ENCODE peak calls at places on chromosomes 5 and 9, in five cellular contexts. One of them, this sample, is unnamed. For H3K4me1, the result is how much of the 10 kb centered on the place peaks cover.

GRCh38 chr5:68187268-68188055 is 28.1 kb upstream of the PIK3R1 start:
- DNase-seq in neural progenitor cell: peak
- DNase-seq in GM23338: peak
- DNase-seq in A673: no peak
- DNase-seq in K562: no peak
- DNase-seq in this sample: no peak

GRCh38 chr5:135089912-135090311 is 55.9 kb upstream of the PITX1 start:
- DNase-seq in neural progenitor cell: no peak
- DNase-seq in GM23338: no peak
- DNase-seq in A673: no peak
- DNase-seq in K562: no peak
- DNase-seq in this sample: no peak

GRCh38 chr5:139820130-139820529 is 24.5 kb downstream of the PSD2 start:
- DNase-seq in neural progenitor cell: peak
- DNase-seq in GM23338: peak
- DNase-seq in A673: no peak
- DNase-seq in K562: no peak
- DNase-seq in this sample: no peak

GRCh38 chr5:23001120-23001519 is 148.0 kb upstream of the CDH12 start:
- DNase-seq in neural progenitor cell: no peak
- DNase-seq in GM23338: no peak
- DNase-seq in A673: no peak
- DNase-seq in K562: no peak
- DNase-seq in this sample: no peak

GRCh38 chr9:134554750-134555655 is 86.6 kb upstream of the COL5A1 start:
- DNase-seq in neural progenitor cell: peak
- DNase-seq in GM23338: no peak
- DNase-seq in A673: no peak
- DNase-seq in K562: no peak
- DNase-seq in this sample: no peak

GRCh38 chr9:72254881-72255545 is 105.8 kb downstream of the GDA start:
- DNase-seq in neural progenitor cell: no peak
- DNase-seq in GM23338: no peak
- DNase-seq in A673: peak
- DNase-seq in K562: no peak
- DNase-seq in this sample: no peak

GRCh38 chr5:66958984-66959641 is 237.5 kb downstream of the CD180 start:
- DNase-seq in neural progenitor cell: peak
- DNase-seq in GM23338: peak
- DNase-seq in A673: peak
- DNase-seq in K562: no peak
- DNase-seq in this sample: no peak

GRCh38 chr5:56815657-56816545 is 552 bp downstream of the MAP3K1 start:
- DNase-seq in neural progenitor cell: peak
- DNase-seq in GM23338: peak
- DNase-seq in A673: peak
- DNase-seq in K562: peak
- DNase-seq in this sample: peak

GRCh38 chr9:94643746-94644145 is 4.4 kb upstream of the FBP1 start:
- DNase-seq in neural progenitor cell: no peak
- DNase-seq in GM23338: no peak
- DNase-seq in A673: no peak
- DNase-seq in K562: no peak
- DNase-seq in this sample: no peak

GRCh38 chr9:13731637-13732036 is 452.1 kb upstream of the MPDZ start:
- DNase-seq in neural progenitor cell: no peak
- DNase-seq in GM23338: no peak
- DNase-seq in A673: no peak
- DNase-seq in K562: no peak
- DNase-seq in this sample: no peak

GRCh38 chr5:10222326-10222725 is 27.4 kb downstream of the ATPSCKMT start:
- DNase-seq in neural progenitor cell: no peak
- DNase-seq in GM23338: no peak
- DNase-seq in A673: no peak
- DNase-seq in K562: no peak
- DNase-seq in this sample: no peak

GRCh38 chr9:6215562-6215961 is at the start of gene IL33:
- DNase-seq in neural progenitor cell: no peak
- DNase-seq in GM23338: no peak
- DNase-seq in A673: peak
- DNase-seq in K562: no peak
- DNase-seq in this sample: no peak

GRCh38 chr5:71589903-71590302 is 2.8 kb downstream of the MCCC2 start:
- DNase-seq in neural progenitor cell: no peak
- DNase-seq in GM23338: no peak
- DNase-seq in A673: no peak
- DNase-seq in K562: no peak
- DNase-seq in this sample: no peak

GRCh38 chr9:136769710-136770191 is 5.4 kb upstream of the LCN15 start:
- DNase-seq in neural progenitor cell: peak
- DNase-seq in GM23338: peak
- DNase-seq in A673: peak
- DNase-seq in K562: peak
- DNase-seq in this sample: peak

GRCh38 chr5:79287380-79287779 is 51.4 kb downstream of the JMY start:
- DNase-seq in neural progenitor cell: no peak
- DNase-seq in GM23338: no peak
- DNase-seq in A673: no peak
- DNase-seq in K562: no peak
- DNase-seq in this sample: no peak

GRCh38 chr5:88515881-88516819 is 247.5 kb upstream of the TMEM161B start:
- DNase-seq in neural progenitor cell: no peak
- DNase-seq in GM23338: no peak
- DNase-seq in A673: no peak
- DNase-seq in K562: no peak
- DNase-seq in this sample: no peak

GRCh38 chr5:167381457-167381856 is 910.0 kb upstream of the WWC1 start:
- DNase-seq in neural progenitor cell: no peak
- DNase-seq in GM23338: no peak
- DNase-seq in A673: no peak
- DNase-seq in K562: no peak
- DNase-seq in this sample: no peak

GRCh38 chr5:166517976-166518375 is 1773.5 kb upstream of the WWC1 start:
- DNase-seq in neural progenitor cell: no peak
- DNase-seq in GM23338: no peak
- DNase-seq in A673: no peak
- DNase-seq in K562: no peak
- DNase-seq in this sample: no peak

GRCh38 chr5:180807654-180808414 is 5.2 kb upstream of the MGAT1 start:
- DNase-seq in neural progenitor cell: no peak
- DNase-seq in GM23338: no peak
- DNase-seq in A673: no peak
- DNase-seq in K562: no peak
- DNase-seq in this sample: no peak

GRCh38 chr9:125650271-125650737 is 56.7 kb downstream of the MAPKAP1 start:
- DNase-seq in neural progenitor cell: no peak
- DNase-seq in GM23338: no peak
- DNase-seq in A673: no peak
- DNase-seq in K562: no peak
- DNase-seq in this sample: no peak

GRCh38 chr5:159478950-159479349 is 148.7 kb upstream of the IL12B start:
- DNase-seq in neural progenitor cell: no peak
- DNase-seq in GM23338: no peak
- DNase-seq in A673: no peak
- DNase-seq in K562: no peak
- DNase-seq in this sample: peak

GRCh38 chr5:62268239-62268638 is 37.8 kb upstream of the KIF2A start:
- DNase-seq in neural progenitor cell: no peak
- DNase-seq in GM23338: peak
- DNase-seq in A673: peak
- DNase-seq in K562: no peak
- DNase-seq in this sample: no peak

GRCh38 chr5:133754575-133755169 is 142.3 kb upstream of the FSTL4 start:
- DNase-seq in neural progenitor cell: peak
- DNase-seq in GM23338: peak
- DNase-seq in A673: peak
- DNase-seq in K562: peak
- DNase-seq in this sample: peak

GRCh38 chr9:126777733-126778132 is 27.1 kb upstream of the ZBTB43 start:
- DNase-seq in neural progenitor cell: peak
- DNase-seq in GM23338: peak
- DNase-seq in A673: no peak
- DNase-seq in K562: no peak
- DNase-seq in this sample: no peak

GRCh38 chr9:76605271-76605670 is 146.3 kb downstream of the GCNT1 start:
- DNase-seq in neural progenitor cell: no peak
- DNase-seq in GM23338: no peak
- DNase-seq in A673: no peak
- DNase-seq in K562: no peak
- DNase-seq in this sample: no peak

GRCh38 chr5:76716456-76717157 is 681 bp downstream of the F2R start:
- DNase-seq in neural progenitor cell: peak
- DNase-seq in GM23338: peak
- DNase-seq in A673: peak
- DNase-seq in K562: peak
- DNase-seq in this sample: no peak

GRCh38 chr5:36928947-36929346 is 52.4 kb downstream of the NIPBL start:
- DNase-seq in neural progenitor cell: no peak
- DNase-seq in GM23338: no peak
- DNase-seq in A673: no peak
- DNase-seq in K562: no peak
- DNase-seq in this sample: no peak

GRCh38 chr5:37831821-37832524 is 7.9 kb downstream of the GDNF start:
- DNase-seq in neural progenitor cell: no peak
- DNase-seq in GM23338: no peak
- DNase-seq in A673: no peak
- DNase-seq in K562: no peak
- DNase-seq in this sample: no peak

GRCh38 chr9:114552716-114553115 is 34.9 kb upstream of the ATP6V1G1 start:
- DNase-seq in neural progenitor cell: no peak
- DNase-seq in GM23338: no peak
- DNase-seq in A673: no peak
- DNase-seq in K562: no peak
- DNase-seq in this sample: no peak

GRCh38 chr5:108917596-108917995 is 169.9 kb downstream of the FER start:
- DNase-seq in neural progenitor cell: no peak
- DNase-seq in GM23338: no peak
- DNase-seq in A673: no peak
- DNase-seq in K562: no peak
- DNase-seq in this sample: no peak

GRCh38 chr9:115883467-115884329 is 269.9 kb upstream of the PAPPA start:
- DNase-seq in neural progenitor cell: peak
- DNase-seq in GM23338: peak
- DNase-seq in A673: peak
- DNase-seq in K562: no peak
- DNase-seq in this sample: no peak

GRCh38 chr9:121483049-121483448 is 16.6 kb downstream of the GGTA1 start:
- DNase-seq in neural progenitor cell: no peak
- DNase-seq in GM23338: no peak
- DNase-seq in A673: no peak
- DNase-seq in K562: peak
- DNase-seq in this sample: no peak

GRCh38 chr5:1312206-1312605 is 17.3 kb upstream of the TERT start:
- DNase-seq in neural progenitor cell: no peak
- DNase-seq in GM23338: no peak
- DNase-seq in A673: no peak
- DNase-seq in K562: no peak
- DNase-seq in this sample: peak

GRCh38 chr5:127290019-127290945 is at the start of gene MEGF10:
- DNase-seq in neural progenitor cell: peak
- DNase-seq in GM23338: peak
- DNase-seq in A673: peak
- DNase-seq in K562: peak
- DNase-seq in this sample: no peak

GRCh38 chr5:39200081-39200480 is 19.3 kb downstream of the FYB1 start:
- DNase-seq in neural progenitor cell: no peak
- DNase-seq in GM23338: no peak
- DNase-seq in A673: no peak
- DNase-seq in K562: no peak
- DNase-seq in this sample: peak
- H3K27ac ChIP-seq in neural progenitor cell: no peak
- H3K27ac ChIP-seq in GM23338: no peak
- H3K27ac ChIP-seq in A673: no peak
- H3K27ac ChIP-seq in K562: peak
- H3K27ac ChIP-seq in this sample: peak

GRCh38 chr5:179183481-179183880 is 123.3 kb downstream of the ZNF354C start:
- DNase-seq in neural progenitor cell: no peak
- DNase-seq in GM23338: no peak
- DNase-seq in A673: no peak
- DNase-seq in K562: no peak
- DNase-seq in this sample: no peak
- H3K4me1 ChIP-seq in neural progenitor cell: under half
- H3K4me1 ChIP-seq in GM23338: under half
- H3K4me1 ChIP-seq in A673: under half
- H3K4me1 ChIP-seq in K562: under half
- H3K4me1 ChIP-seq in this sample: under half

GRCh38 chr5:124746916-124747769 is 704 bp upstream of the ZNF608 start:
- DNase-seq in neural progenitor cell: peak
- DNase-seq in GM23338: peak
- DNase-seq in A673: peak
- DNase-seq in K562: no peak
- DNase-seq in this sample: no peak

GRCh38 chr5:124748687-124749594 is 2.5 kb upstream of the ZNF608 start:
- DNase-seq in neural progenitor cell: peak
- DNase-seq in GM23338: peak
- DNase-seq in A673: peak
- DNase-seq in K562: peak
- DNase-seq in this sample: no peak

GRCh38 chr5:124746252-124746915 is at the start of gene ZNF608:
- DNase-seq in neural progenitor cell: peak
- DNase-seq in GM23338: peak
- DNase-seq in A673: peak
- DNase-seq in K562: no peak
- DNase-seq in this sample: no peak

GRCh38 chr5:124745367-124746251 is 830 bp downstream of the ZNF608 start:
- DNase-seq in neural progenitor cell: peak
- DNase-seq in GM23338: no peak
- DNase-seq in A673: no peak
- DNase-seq in K562: no peak
- DNase-seq in this sample: no peak

GRCh38 chr5:124747770-124748686 is 1.6 kb upstream of the ZNF608 start:
- DNase-seq in neural progenitor cell: peak
- DNase-seq in GM23338: no peak
- DNase-seq in A673: peak
- DNase-seq in K562: no peak
- DNase-seq in this sample: no peak
- TF ChIP-seq EZH2 in neural progenitor cell: no peak
- TF ChIP-seq EZH2 in GM23338: no peak
- TF ChIP-seq EZH2 in A673: no peak
- TF ChIP-seq EZH2 in K562: no peak
- TF ChIP-seq EZH2 in this sample: no peak

GRCh38 chr5:172351240-172351778 is 67.7 kb upstream of the UBTD2 start:
- DNase-seq in neural progenitor cell: no peak
- DNase-seq in GM23338: no peak
- DNase-seq in A673: no peak
- DNase-seq in K562: no peak
- DNase-seq in this sample: no peak

GRCh38 chr5:172348084-172348483 is 64.5 kb upstream of the UBTD2 start:
- DNase-seq in neural progenitor cell: no peak
- DNase-seq in GM23338: no peak
- DNase-seq in A673: no peak
- DNase-seq in K562: no peak
- DNase-seq in this sample: no peak

GRCh38 chr5:172353271-172353807 is 69.8 kb upstream of the UBTD2 start:
- DNase-seq in neural progenitor cell: no peak
- DNase-seq in GM23338: no peak
- DNase-seq in A673: no peak
- DNase-seq in K562: no peak
- DNase-seq in this sample: no peak

GRCh38 chr5:172347653-172348052 is 64.1 kb upstream of the UBTD2 start:
- DNase-seq in neural progenitor cell: no peak
- DNase-seq in GM23338: no peak
- DNase-seq in A673: no peak
- DNase-seq in K562: no peak
- DNase-seq in this sample: no peak

GRCh38 chr5:172350212-172351181 is 66.9 kb upstream of the UBTD2 start:
- DNase-seq in neural progenitor cell: no peak
- DNase-seq in GM23338: no peak
- DNase-seq in A673: no peak
- DNase-seq in K562: no peak
- DNase-seq in this sample: no peak
- H3K27ac ChIP-seq in neural progenitor cell: no peak
- H3K27ac ChIP-seq in GM23338: no peak
- H3K27ac ChIP-seq in A673: no peak
- H3K27ac ChIP-seq in K562: no peak
- H3K27ac ChIP-seq in this sample: no peak